ENCODE peak calls at places on chromosomes 11 and 22, in five cellular contexts. B, X, U, L and W are unnamed samples.

GRCh38 chr11:36098046-36098445 is 154.2 kb downstream of the LDLRAD3 start:
- DNase-seq in B (no peak), U (no peak), L (no peak), X (no peak), W (no peak)

GRCh38 chr11:73454987-73455386 is 78.8 kb downstream of the RELT start:
- DNase-seq in U (no peak), L (no peak), B (no peak), X (no peak), W (no peak)

GRCh38 chr11:15493066-15493465 is 378.3 kb downstream of the INSC start:
- DNase-seq in U (no peak), X (no peak), B (no peak), L (no peak), W (peak)

GRCh38 chr11:11937957-11938356 is 70.5 kb downstream of the DKK3 start:
- DNase-seq in B (no peak), U (no peak), X (no peak), L (peak), W (peak)

GRCh38 chr11:131499199-131499598 is 128.8 kb downstream of the NTM start:
- DNase-seq in X (no peak), B (no peak), U (no peak), L (no peak), W (no peak)

GRCh38 chr11:5138256-5138655 is at the start of gene OR52A5:
- DNase-seq in L (no peak), B (no peak), U (no peak), X (no peak), W (no peak)

GRCh38 chr11:33721984-33722383 is 14.2 kb downstream of the CD59 start:
- DNase-seq in B (no peak), L (no peak), U (no peak), X (no peak), W (no peak)

GRCh38 chr22:29072193-29072978 is 449 bp upstream of the KREMEN1 start:
- DNase-seq in X (no peak), L (peak), U (peak), B (peak), W (peak)

GRCh38 chr11:46969379-46969778 is 32.8 kb downstream of the CSTPP1 start:
- DNase-seq in X (no peak), U (no peak), B (no peak), L (no peak), W (no peak)

GRCh38 chr11:79694368-79694767 is 253.5 kb upstream of the TENM4 start:
- DNase-seq in U (no peak), X (no peak), B (no peak), L (no peak), W (no peak)

GRCh38 chr22:36868546-36868945 is 7.7 kb downstream of the NCF4 start:
- DNase-seq in U (no peak), L (no peak), X (no peak), B (no peak), W (no peak)

GRCh38 chr22:37559901-37560681 is at the start of gene CDC42EP1:
- DNase-seq in B (no peak), U (no peak), L (peak), X (no peak), W (peak)

GRCh38 chr11:25734592-25735211 is 597.2 kb upstream of the ANO3 start:
- DNase-seq in B (no peak), U (no peak), X (no peak), L (no peak), W (peak)

GRCh38 chr11:2196970-2197770 is 25.6 kb upstream of the TH start:
- DNase-seq in U (peak), L (peak), X (no peak), B (peak), W (peak)

GRCh38 chr22:27531782-27532530 is 269.6 kb downstream of the MN1 start:
- DNase-seq in U (no peak), L (peak), X (no peak), B (no peak), W (peak)

GRCh38 chr11:93519179-93519578 is 24.0 kb downstream of the SMCO4 start:
- DNase-seq in X (no peak), U (peak), L (no peak), B (no peak), W (no peak)

GRCh38 chr11:66015094-66015881 is 3.5 kb downstream of the CST6 start:
- DNase-seq in L (no peak), U (no peak), X (peak), B (no peak), W (peak)

GRCh38 chr11:33476945-33477584 is 219.9 kb downstream of the HIPK3 start:
- DNase-seq in L (no peak), X (no peak), B (no peak), U (no peak), W (peak)

GRCh38 chr11:3043315-3043871 is 13.8 kb downstream of the CARS1 start:
- DNase-seq in U (no peak), L (no peak), X (no peak), B (no peak), W (peak)

GRCh38 chr22:38784035-38784434 is 9.9 kb downstream of the DNAL4 start:
- DNase-seq in B (no peak), L (no peak), X (no peak), U (no peak), W (no peak)

GRCh38 chr11:104286129-104286528 is 122.2 kb upstream of the PDGFD start:
- DNase-seq in U (no peak), B (no peak), L (no peak), X (no peak), W (peak)

GRCh38 chr11:70521475-70522260 is 123.3 kb downstream of the CTTN start:
- DNase-seq in B (no peak), U (no peak), X (no peak), L (no peak), W (no peak)

GRCh38 chr22:19174106-19175025 is 4.2 kb downstream of the SLC25A1 start:
- DNase-seq in U (no peak), B (no peak), L (no peak), X (no peak), W (peak)

GRCh38 chr22:40469181-40469580 is 98.8 kb downstream of the SGSM3 start:
- DNase-seq in U (no peak), B (no peak), L (no peak), X (no peak), W (no peak)

GRCh38 chr11:35285471-35285870 is 133.9 kb downstream of the SLC1A2 start:
- DNase-seq in L (no peak), U (no peak), B (no peak), X (no peak), W (no peak)

GRCh38 chr22:49601614-49602321 is 225.9 kb downstream of the BRD1 start:
- DNase-seq in L (no peak), X (no peak), B (no peak), U (no peak), W (no peak)

GRCh38 chr11:44861829-44862545 is 88.7 kb downstream of the TP53I11 start:
- DNase-seq in B (peak), L (peak), X (peak), U (no peak), W (peak)

GRCh38 chr11:6734616-6735015 is 37.2 kb downstream of the OR2AG2 start:
- DNase-seq in B (no peak), X (no peak), U (no peak), L (no peak), W (no peak)